ENCODE peak calls at places on chromosomes 1 and 21, in nine cellular contexts. P is ascending aorta, R is heart left ventricle, Q is pancreas, Y is MM.1S, J is Panc1, G is esophagus squamous epithelium, Z is fibroblast of lung, H is mammary epithelial cell. E is an unnamed sample.

GRCh38 chr1:13619909-13620308 is 36.3 kb downstream of the PDPN start:
- DNase-seq in P (no peak), R (no peak), Q (no peak), Y (no peak), J (no peak), G (no peak), Z (no peak), H (no peak), E (peak; percentile 44)

GRCh38 chr1:5950994-5951749 is 41.1 kb downstream of the NPHP4 start:
- DNase-seq in P (no peak), R (no peak), Q (no peak), Y (no peak), J (no peak), G (no peak), Z (no peak), H (no peak), E (no peak)

GRCh38 chr1:59028052-59028451 is 244.2 kb upstream of the JUN start:
- DNase-seq in P (no peak), R (no peak), Q (no peak), Y (no peak), J (no peak), G (no peak), Z (no peak), H (no peak), E (no peak)

GRCh38 chr1:212415107-212415841 is 588 bp upstream of the PACC1 start:
- DNase-seq in P (no peak), R (no peak), Q (no peak), Y (no peak), J (no peak), G (no peak), Z (no peak), H (no peak), E (no peak)

GRCh38 chr1:51518033-51518729 is 885 bp downstream of the EPS15 start:
- DNase-seq in P (no peak), R (peak; percentile 33), Q (peak; percentile 61), Y (peak; percentile 75), J (no peak), G (no peak), Z (peak; percentile 31), H (peak; percentile 48), E (peak; percentile 32)

GRCh38 chr1:154955039-154955717 is 721 bp downstream of the PBXIP1 start:
- DNase-seq in P (peak; percentile 71), R (no peak), Q (no peak), Y (peak; percentile 100), J (no peak), G (no peak), Z (peak; percentile 79), H (peak; percentile 53), E (peak; percentile 68)

GRCh38 chr1:14756617-14757259 is 158.3 kb downstream of the KAZN start:
- DNase-seq in P (no peak), R (no peak), Q (no peak), Y (no peak), J (no peak), G (no peak), Z (peak; percentile 32), H (peak; percentile 56), E (no peak)

GRCh38 chr1:184242507-184242943 is 144.3 kb upstream of the C1orf21 start:
- DNase-seq in P (no peak), R (peak; percentile 19), Q (no peak), Y (peak; percentile 44), J (no peak), G (no peak), Z (peak; percentile 71), H (no peak), E (no peak)

GRCh38 chr1:59414406-59415133 is 117.7 kb downstream of the FGGY start:
- DNase-seq in P (no peak), R (peak; percentile 16), Q (no peak), Y (no peak), J (no peak), G (no peak), Z (peak; percentile 86), H (no peak), E (no peak)

GRCh38 chr1:239985044-239985443 is 106.6 kb upstream of the FMN2 start:
- DNase-seq in P (no peak), R (no peak), Q (no peak), Y (no peak), J (no peak), G (no peak), Z (no peak), H (no peak), E (no peak)
- H3K9me3 ChIP-seq in P (no peaks in the 10 kb centered on the region), R (no peaks in the 10 kb centered on the region), Q (no peaks in the 10 kb centered on the region), Y (no peaks in the 10 kb centered on the region), J (no peaks in the 10 kb centered on the region), G (no peaks in the 10 kb centered on the region), Z (no peaks in the 10 kb centered on the region), H (peaks cover 6% of the 10 kb centered on the region), E (no peaks in the 10 kb centered on the region)

GRCh38 chr21:38880578-38880966 is 74.8 kb downstream of the ETS2 start:
- DNase-seq in P (no peak), R (no peak), Q (no peak), Y (no peak), J (no peak), G (no peak), Z (no peak), H (no peak), E (no peak)
- H3K27ac ChIP-seq in P (no peak overlapping the region), R (no peak overlapping the region), Q (no peak overlapping the region), Y (no peak overlapping the region), J (no peak overlapping the region), G (no peak overlapping the region), Z (no peak overlapping the region), H (no peak overlapping the region), E (no peak overlapping the region)

GRCh38 chr21:46195595-46196195 is 11.4 kb upstream of the SPATC1L start:
- DNase-seq in P (no peak), R (no peak), Q (no peak), Y (no peak), J (no peak), G (no peak), Z (no peak), H (no peak), E (peak; percentile 9)

GRCh38 chr21:46202592-46203202 is 18.4 kb upstream of the SPATC1L start:
- DNase-seq in P (no peak), R (no peak), Q (no peak), Y (no peak), J (no peak), G (no peak), Z (no peak), H (no peak), E (no peak)

GRCh38 chr21:46203203-46203600 is 18.9 kb upstream of the SPATC1L start:
- DNase-seq in P (no peak), R (no peak), Q (peak; percentile 12), Y (no peak), J (no peak), G (no peak), Z (no peak), H (no peak), E (no peak)

GRCh38 chr21:46196733-46197132 is 12.5 kb upstream of the SPATC1L start:
- DNase-seq in P (no peak), R (no peak), Q (no peak), Y (no peak), J (no peak), G (no peak), Z (no peak), H (no peak), E (peak; percentile 8)

DNA sequence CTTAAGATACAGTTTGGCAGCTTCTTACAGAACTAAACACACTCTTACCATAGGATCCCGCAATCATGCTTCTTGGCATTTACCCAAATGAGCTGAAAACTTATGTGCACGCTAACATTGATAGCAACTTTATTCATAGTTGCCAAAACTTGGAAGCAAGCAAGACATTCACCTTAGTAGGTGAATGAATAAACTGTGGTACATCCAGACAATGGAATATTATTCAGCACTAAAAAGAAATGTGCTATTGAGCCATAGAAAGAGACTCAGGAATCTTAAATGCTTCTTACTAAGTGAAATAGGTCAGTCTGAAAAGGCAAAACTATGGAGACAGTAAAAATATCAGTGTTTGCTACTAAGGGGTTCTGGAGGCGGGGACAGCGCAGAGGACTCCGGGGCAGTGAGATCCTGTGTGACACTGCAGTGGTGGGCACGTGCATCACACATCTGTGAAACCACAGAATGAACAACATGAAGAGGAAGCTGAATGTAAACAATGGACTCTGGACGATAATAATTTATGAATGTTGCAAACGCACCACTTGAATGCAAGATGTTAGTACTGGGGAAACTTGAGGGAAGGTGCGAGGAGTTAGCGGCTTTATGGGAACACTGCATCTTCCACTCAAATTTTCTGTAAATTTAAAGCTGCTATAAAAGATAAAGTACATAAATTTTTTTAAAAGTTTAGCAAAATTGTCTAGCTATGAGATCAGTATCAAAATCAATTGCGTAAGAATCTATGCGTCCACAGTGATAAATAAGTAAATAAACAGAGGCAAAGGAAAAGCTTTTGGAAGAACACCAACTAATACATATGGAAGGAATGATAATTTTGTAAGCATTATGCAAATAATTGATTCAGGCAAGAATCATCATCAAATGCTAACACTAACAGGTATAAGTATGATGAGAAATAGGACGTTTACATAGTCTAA is 15.4 kb upstream of the SPATC1L start:
- DNase-seq in P (no peak), R (no peak), Q (no peak), Y (no peak), J (no peak), G (no peak), Z (no peak), H (no peak), E (no peak)
- H3K9me3 ChIP-seq in P (no peaks in the 10 kb centered on the region), R (no peaks in the 10 kb centered on the region), Q (no peaks in the 10 kb centered on the region), Y (no peaks in the 10 kb centered on the region), J (no peaks in the 10 kb centered on the region), G (no peaks in the 10 kb centered on the region), Z (no peaks in the 10 kb centered on the region), H (no peaks in the 10 kb centered on the region), E (no peaks in the 10 kb centered on the region)

DNA sequence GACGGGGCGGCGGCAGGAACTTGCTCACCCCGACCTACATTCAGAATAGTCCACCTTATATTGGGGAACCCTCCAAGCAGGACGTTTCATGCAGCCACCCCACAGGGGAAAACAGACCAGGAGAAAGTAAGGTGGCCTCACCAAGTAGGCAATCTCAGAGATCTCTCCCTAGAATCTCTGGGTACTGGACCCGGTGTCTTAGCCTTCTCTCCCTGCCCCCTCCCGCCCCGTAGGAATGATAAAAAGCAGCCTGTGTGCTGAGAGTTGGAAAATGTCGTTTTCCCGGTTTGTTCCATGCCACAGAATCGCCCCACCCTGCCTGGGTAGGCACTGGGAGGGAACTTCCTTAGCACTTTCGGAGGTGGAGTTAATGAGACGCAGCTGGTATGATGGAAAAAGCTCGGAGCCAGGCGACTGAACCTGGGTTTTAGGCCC is 789 bp upstream of the PTPN14 start:
- DNase-seq in P (no peak), R (peak; percentile 62), Q (peak; percentile 49), Y (no peak), J (no peak), G (no peak), Z (peak; percentile 82), H (peak; percentile 91), E (peak; percentile 52)
- H3K27ac ChIP-seq in P (peak overlapping the region; percentile 100), R (peak overlapping the region; percentile 99), Q (peak overlapping the region; percentile 97), Y (no peak overlapping the region), J (peak overlapping the region; percentile 99), G (peak overlapping the region; percentile 92), Z (peak overlapping the region; percentile 96), H (peak overlapping the region; percentile 99), E (peak overlapping the region; percentile 95)

GRCh38 chr1:158983235-158983634 is 26.5 kb upstream of the IFI16 start:
- DNase-seq in P (no peak), R (no peak), Q (no peak), Y (no peak), J (no peak), G (no peak), Z (no peak), H (no peak), E (no peak)
- H3K9me3 ChIP-seq in P (no peaks in the 10 kb centered on the region), R (peaks cover 6% of the 10 kb centered on the region), Q (no peaks in the 10 kb centered on the region), Y (no peaks in the 10 kb centered on the region), J (no peaks in the 10 kb centered on the region), G (no peaks in the 10 kb centered on the region), Z (no peaks in the 10 kb centered on the region), H (peaks cover 5% of the 10 kb centered on the region), E (no peaks in the 10 kb centered on the region)

DNA sequence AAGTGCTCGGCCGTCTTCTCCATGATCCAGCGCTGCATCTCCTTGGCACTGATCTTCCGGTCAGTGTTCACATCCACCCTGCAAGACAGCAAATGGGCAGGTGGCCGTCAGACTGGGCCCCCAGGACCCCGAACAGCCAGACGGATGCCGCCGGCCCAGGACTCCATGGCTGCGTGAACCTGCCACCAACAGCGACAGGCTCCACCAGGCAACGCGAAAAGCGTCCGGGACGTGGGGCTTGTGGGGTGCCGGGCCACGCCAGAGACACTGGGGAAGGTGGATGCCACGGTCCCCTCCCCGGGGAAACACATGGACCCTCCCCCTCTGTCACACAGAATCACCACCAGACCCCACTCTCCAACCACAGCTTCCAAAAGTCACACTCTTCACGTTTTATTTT is 7.9 kb downstream of the SDF4 start:
- DNase-seq in P (no peak), R (no peak), Q (no peak), Y (no peak), J (no peak), G (no peak), Z (no peak), H (no peak), E (no peak)
- H3K27ac ChIP-seq in P (no peak overlapping the region), R (no peak overlapping the region), Q (no peak overlapping the region), Y (no peak overlapping the region), J (no peak overlapping the region), G (no peak overlapping the region), Z (no peak overlapping the region), H (no peak overlapping the region), E (no peak overlapping the region)

E was measured in uterus.